ENCODE peak calls at places on chromosomes 5 and 9, in four cellular contexts. P, Z, L and S are unnamed samples. For H3K36me3, the result is how much of the 10 kb centered on the place peaks cover.

GRCh38 chr9:15299374-15299939 is 7.6 kb downstream of the TTC39B start:
- DNase-seq in P (no peak), Z (no peak), L (no peak), S (no peak)

GRCh38 chr9:108565651-108566378 is 290.0 kb downstream of the ACTL7B start:
- DNase-seq in P (no peak), Z (peak), L (peak), S (no peak)

GRCh38 chr9:78074385-78075291 is 43.0 kb upstream of the GNAQ start:
- DNase-seq in P (no peak), Z (no peak), L (no peak), S (no peak)

GRCh38 chr9:19231126-19232035 is 888 bp downstream of the DENND4C start:
- DNase-seq in P (no peak), Z (peak), L (no peak), S (peak)

GRCh38 chr5:177312649-177313181 is 1.0 kb upstream of the MXD3 start:
- DNase-seq in P (peak), Z (peak), L (no peak), S (no peak)

GRCh38 chr5:159051431-159052281 is 48.1 kb downstream of the EBF1 start:
- DNase-seq in P (no peak), Z (peak), L (no peak), S (no peak)

GRCh38 chr9:109499631-109500120 is 1.6 kb upstream of the PTPN3 start:
- DNase-seq in P (peak), Z (no peak), L (no peak), S (no peak)

GRCh38 chr9:79682076-79682736 is 110.4 kb downstream of the TLE4 start:
- DNase-seq in P (no peak), Z (no peak), L (no peak), S (no peak)

GRCh38 chr5:83404182-83404712 is 67.3 kb upstream of the VCAN start:
- DNase-seq in P (no peak), Z (no peak), L (no peak), S (no peak)

GRCh38 chr5:134738963-134739661 is 764 bp downstream of the CAMLG start:
- DNase-seq in P (no peak), Z (no peak), L (no peak), S (no peak)

GRCh38 chr9:121713400-121714070 is 62.1 kb downstream of the DAB2IP start:
- DNase-seq in P (no peak), Z (peak), L (no peak), S (no peak)

GRCh38 chr5:131163315-131164119 is 1.5 kb downstream of the HINT1 start:
- DNase-seq in P (no peak), Z (no peak), L (no peak), S (no peak)

GRCh38 chr5:6471252-6471651 is 22.6 kb downstream of the UBE2QL1 start:
- DNase-seq in P (no peak), Z (peak), L (no peak), S (no peak)

GRCh38 chr5:104932431-104932830 is 1369.8 kb upstream of the NUDT12 start:
- DNase-seq in P (no peak), Z (no peak), L (no peak), S (no peak)

GRCh38 chr5:146565764-146566163 is 49.8 kb upstream of the GPR151 start:
- DNase-seq in P (no peak), Z (no peak), L (peak), S (no peak)

GRCh38 chr5:118580959-118581358 is 407.4 kb downstream of the DTWD2 start:
- DNase-seq in P (no peak), Z (no peak), L (no peak), S (no peak)

GRCh38 chr5:125683669-125684068 is 739.5 kb upstream of the GRAMD2B start:
- DNase-seq in P (no peak), Z (no peak), L (no peak), S (no peak)

GRCh38 chr9:107020040-107020530 is 157.1 kb downstream of the ZNF462 start:
- DNase-seq in P (no peak), Z (peak), L (peak), S (peak)

GRCh38 chr9:129182625-129183494 is 4.8 kb upstream of the IER5L start:
- DNase-seq in P (no peak), Z (no peak), L (peak), S (no peak)

GRCh38 chr9:109816490-109816889 is 36.5 kb downstream of the PALM2AKAP2 start:
- DNase-seq in P (no peak), Z (no peak), L (peak), S (no peak)

GRCh38 chr5:172168311-172168710 is 19.7 kb downstream of the STK10 start:
- DNase-seq in P (no peak), Z (no peak), L (no peak), S (no peak)

GRCh38 chr9:34961574-34962480 is 3.7 kb downstream of the PHF24 start:
- DNase-seq in P (no peak), Z (no peak), L (no peak), S (no peak)

GRCh38 chr5:138275379-138275782 is 960 bp upstream of the GFRA3 start:
- DNase-seq in P (no peak), Z (no peak), L (no peak), S (no peak)

GRCh38 chr5:172533399-172534228 is 79.3 kb upstream of the SH3PXD2B start:
- DNase-seq in P (no peak), Z (peak), L (no peak), S (peak)

GRCh38 chr9:27188426-27188825 is 79.4 kb downstream of the TEK start:
- DNase-seq in P (no peak), Z (no peak), L (no peak), S (no peak)

GRCh38 chr5:74016373-74016772 is 390.4 kb downstream of the ARHGEF28 start:
- DNase-seq in P (no peak), Z (no peak), L (no peak), S (peak)

GRCh38 chr9:120698766-120699165 is 15.5 kb downstream of the MEGF9 start:
- DNase-seq in P (no peak), Z (no peak), L (no peak), S (no peak)

GRCh38 chr5:10573487-10574145 is 9.7 kb downstream of the ANKRD33B start:
- DNase-seq in P (no peak), Z (peak), L (no peak), S (no peak)

DNA sequence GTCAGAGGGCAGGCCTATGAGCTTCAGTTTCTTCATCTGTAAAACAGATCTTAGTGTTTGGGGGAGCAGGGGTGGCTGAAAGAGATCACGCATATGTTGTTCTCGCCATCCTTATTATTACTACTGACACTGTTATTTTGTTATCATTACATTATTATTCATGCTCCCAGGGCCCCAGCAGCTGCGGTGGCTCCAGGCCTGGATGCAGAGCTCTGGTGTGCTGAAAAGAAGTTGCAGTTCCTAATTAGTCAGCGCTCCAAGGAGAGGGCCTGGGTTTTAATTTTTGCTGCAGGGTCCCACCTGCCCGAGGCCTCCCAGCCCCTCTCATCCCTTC is 19.5 kb downstream of the CXXC5 start:
- DNase-seq in P (no peak), Z (no peak), L (no peak), S (no peak)
- H3K27ac ChIP-seq in P (peak), Z (peak), L (peak), S (peak)

DNA sequence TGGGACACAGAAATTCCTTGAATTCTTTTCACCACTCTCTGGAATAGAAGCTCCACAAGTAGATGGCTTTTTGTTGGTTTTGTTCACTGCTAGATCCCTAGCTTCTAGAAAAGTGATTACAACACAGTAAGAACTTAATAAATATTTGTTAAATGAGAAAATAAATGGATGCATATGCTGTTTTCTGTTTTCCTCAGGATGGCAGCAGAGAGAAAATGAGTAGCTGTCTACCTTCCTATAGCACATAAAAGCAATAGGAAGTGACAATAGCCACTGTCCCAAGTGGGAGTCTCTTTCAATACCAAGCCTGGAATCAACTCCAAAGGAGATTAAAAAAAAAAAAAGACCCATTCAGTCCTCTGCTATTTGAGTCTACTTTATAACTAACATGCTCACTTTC is 100.6 kb upstream of the NREP start:
- DNase-seq in P (no peak), Z (no peak), L (no peak), S (no peak)
- TF ChIP-seq CTCF in P (no peak), Z (no peak), L (no peak), S (no peak)

GRCh38 chr5:150363185-150363584 is 5.7 kb downstream of the TCOF1 start:
- DNase-seq in P (no peak), Z (no peak), L (no peak), S (no peak)
- H3K36me3 ChIP-seq in P (under half), Z (half or more), L (under half), S (half or more)

GRCh38 chr5:98656106-98656795 is 117.2 kb upstream of the RGMB start:
- DNase-seq in P (no peak), Z (no peak), L (no peak), S (no peak)
- H3K27ac ChIP-seq in P (no peak), Z (no peak), L (no peak), S (no peak)